ENCODE peak calls at places on chromosomes 5 and 9, in five cellular contexts. Q is neuronal stem cell, Y is IMR-90, G is mesendoderm, L is H1. F is an unnamed sample.

GRCh38 chr9:74016004-74016403 is 481.1 kb upstream of the RORB start:
- DNase-seq in G (no peak), Q (no peak), Y (no peak), L (no peak), F (no peak)

GRCh38 chr9:137385061-137385655 is 37.8 kb downstream of the EXD3 start:
- DNase-seq in Q (no peak), L (no peak), G (no peak), Y (no peak), F (no peak)

GRCh38 chr5:126449751-126450271 is 26.6 kb downstream of the GRAMD2B start:
- DNase-seq in Y (peak), G (no peak), L (no peak), Q (no peak), F (peak)

GRCh38 chr5:156505101-156505500 is 178.1 kb downstream of the SGCD start:
- DNase-seq in G (no peak), Y (no peak), L (no peak), Q (no peak), F (no peak)

GRCh38 chr9:79946718-79947117 is 375.0 kb downstream of the TLE4 start:
- DNase-seq in L (no peak), Y (peak), Q (no peak), G (no peak), F (peak)

GRCh38 chr9:108580021-108580439 is 275.8 kb downstream of the ACTL7B start:
- DNase-seq in G (no peak), L (no peak), Q (no peak), Y (no peak), F (no peak)

GRCh38 chr5:176792584-176793342 is 17.6 kb upstream of the UNC5A start:
- DNase-seq in G (no peak), Y (no peak), L (no peak), Q (no peak), F (no peak)

GRCh38 chr5:51997908-51998307 is 614.7 kb downstream of the ISL1 start:
- DNase-seq in Q (peak), G (no peak), Y (no peak), L (no peak), F (no peak)

GRCh38 chr9:121222524-121223171 is 21.0 kb upstream of the RAB14 start:
- DNase-seq in Y (peak), G (peak), Q (no peak), L (no peak), F (peak)

GRCh38 chr5:34553544-34553943 is 102.6 kb upstream of the RAI14 start:
- DNase-seq in G (no peak), Y (no peak), L (no peak), Q (no peak), F (no peak)

GRCh38 chr9:128943832-128944620 is 3.4 kb downstream of the DOLK start:
- DNase-seq in Y (no peak), Q (no peak), L (no peak), G (no peak), F (no peak)

GRCh38 chr9:128947423-128948310 is at the start of the genes DOLK and NUP188:
- DNase-seq in Y (peak), G (peak), L (peak), Q (peak), F (peak)

GRCh38 chr9:128945798-128946501 is 1.5 kb downstream of the DOLK start:
- DNase-seq in G (no peak), Q (no peak), Y (no peak), L (no peak), F (no peak)

GRCh38 chr9:128946544-128946943 is 859 bp downstream of the DOLK start:
- DNase-seq in G (no peak), Q (no peak), Y (no peak), L (no peak), F (no peak)

DNA sequence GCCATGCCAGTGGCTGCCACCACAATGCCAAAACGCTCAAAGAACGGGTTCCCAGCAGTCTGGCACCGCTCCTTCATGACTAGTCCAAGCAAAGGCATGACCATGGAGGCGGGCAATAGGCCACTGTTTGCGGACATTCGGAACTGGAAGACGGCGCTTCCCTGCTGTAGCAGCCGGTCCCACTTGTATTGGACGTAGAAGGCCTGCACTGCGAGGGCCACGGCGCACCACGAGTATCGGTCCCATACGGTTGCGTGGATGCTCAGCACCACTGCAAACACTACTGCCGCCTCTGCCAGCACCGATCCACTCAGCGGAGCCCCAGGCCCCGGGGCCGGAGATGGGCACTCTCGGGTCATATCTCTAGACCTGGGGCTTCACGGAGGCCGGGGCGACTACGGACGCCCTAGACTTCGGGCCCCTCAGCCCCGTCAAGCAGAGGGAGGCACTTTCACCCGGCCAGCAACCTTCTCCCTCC is 419 bp downstream of the DOLK start:
- DNase-seq in Q (no peak), G (peak), L (no peak), Y (peak), F (no peak)
- H2BK120ac ChIP-seq in Q (peak), G (no peak), L (no peak), Y (peak), F (no peak)

GRCh38 chr9:114928092-114928491 is 2.3 kb downstream of the TNFSF8 start:
- DNase-seq in G (no peak), Y (no peak), Q (no peak), L (no peak), F (no peak)
- H3K4me3 ChIP-seq in G (no peak), Y (no peak), Q (no peak), L (no peak), F (no peak)

GRCh38 chr5:33153373-33153772 is 287.4 kb upstream of the TARS1 start:
- DNase-seq in L (no peak), Q (no peak), Y (no peak), G (no peak), F (no peak)

GRCh38 chr5:33148076-33148501 is 292.7 kb upstream of the TARS1 start:
- DNase-seq in G (no peak), Q (no peak), Y (peak), L (no peak), F (peak)

DNA sequence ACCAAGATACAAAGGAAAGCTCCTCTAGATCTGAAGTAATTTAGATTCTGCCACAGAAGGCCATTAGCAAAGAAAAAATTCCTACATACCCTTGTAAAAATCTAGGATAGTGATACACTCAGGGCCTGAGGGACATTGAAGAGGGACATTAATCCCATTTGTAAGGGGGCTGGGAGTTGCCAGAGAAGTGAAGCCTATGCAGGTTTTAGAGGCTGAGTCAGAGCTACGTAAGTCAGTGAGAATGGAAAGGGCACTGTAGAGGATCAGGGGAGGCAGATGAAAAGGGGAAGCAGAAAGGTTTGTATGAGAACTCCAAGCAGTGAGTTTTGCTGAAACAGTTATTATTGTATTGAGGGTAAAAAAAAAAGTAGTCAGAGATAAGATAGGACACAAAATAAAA is 286.9 kb upstream of the TARS1 start:
- DNase-seq in L (no peak), G (peak), Y (peak), Q (no peak), F (no peak)
- H4K8ac ChIP-seq in L (no peak), G (no peak), Y (no peak), Q (no peak), F (no peak)

GRCh38 chr5:160742446-160742845 is 109.6 kb downstream of the ATP10B start:
- DNase-seq in G (no peak), Q (no peak), Y (no peak), L (no peak), F (no peak)

GRCh38 chr5:160747559-160747958 is 104.5 kb downstream of the ATP10B start:
- DNase-seq in G (no peak), L (no peak), Y (no peak), Q (no peak), F (no peak)

GRCh38 chr5:160743027-160743426 is 109.0 kb downstream of the ATP10B start:
- DNase-seq in L (no peak), Q (no peak), Y (no peak), G (no peak), F (no peak)

GRCh38 chr5:160747963-160748362 is 104.0 kb downstream of the ATP10B start:
- DNase-seq in Y (no peak), L (no peak), Q (peak), G (no peak), F (no peak)

DNA sequence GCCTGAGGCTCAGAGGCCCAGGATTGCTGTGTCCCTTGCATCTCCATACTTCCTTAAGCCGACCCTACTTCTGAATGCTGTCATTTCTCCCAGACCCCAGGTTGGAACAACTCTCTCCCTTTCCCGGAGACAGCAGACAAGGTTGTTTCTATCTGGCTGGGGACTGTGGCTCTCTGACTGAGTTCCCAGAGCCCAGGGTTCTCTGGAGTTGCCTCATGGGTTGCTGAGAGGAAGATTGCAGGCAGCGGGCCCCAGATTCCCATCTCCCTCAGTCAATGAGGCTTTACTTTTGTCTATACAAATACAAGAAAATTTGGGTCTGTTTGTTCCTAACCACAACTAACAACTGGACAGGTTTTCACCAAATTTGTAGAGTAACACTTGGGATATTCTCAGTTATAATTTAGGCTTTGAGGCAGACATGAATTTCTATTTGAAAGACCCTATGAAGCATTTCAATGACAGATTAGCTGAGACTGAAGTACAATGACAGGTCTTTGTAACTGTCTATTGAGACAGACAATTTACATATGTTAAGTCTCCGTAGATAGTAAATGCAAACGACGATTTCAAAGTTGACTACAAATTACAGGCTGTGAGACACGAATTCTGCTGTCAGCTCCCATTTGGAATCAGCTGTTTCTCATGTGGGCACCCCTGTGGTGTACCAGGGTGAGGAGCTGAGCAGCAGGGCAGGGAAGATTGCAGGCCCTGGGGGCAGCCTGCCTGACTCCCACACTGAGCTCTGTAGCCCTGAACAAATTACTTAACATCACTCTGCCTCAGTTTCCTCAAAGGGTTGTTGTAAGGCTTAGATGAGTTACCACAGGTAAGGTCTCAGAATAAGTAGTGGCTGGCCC is 107.5 kb downstream of the ATP10B start:
- DNase-seq in Q (no peak), G (peak), L (no peak), Y (no peak), F (no peak)
- H2BK120ac ChIP-seq in Q (no peak), G (no peak), L (no peak), Y (no peak), F (no peak)

GRCh38 chr9:82637368-82637767 is 425.6 kb downstream of the RASEF start:
- DNase-seq in Q (no peak), L (no peak), Y (no peak), G (no peak), F (no peak)
- H3K4me3 ChIP-seq in Q (no peak), L (no peak), Y (no peak), G (no peak), F (no peak)

GRCh38 chr5:133967715-133968056 is 739 bp downstream of the C5orf15 start:
- DNase-seq in L (no peak), Y (peak), Q (no peak), G (peak), F (peak)

GRCh38 chr5:133967124-133967523 is 1.3 kb downstream of the C5orf15 start:
- DNase-seq in G (no peak), Y (no peak), Q (no peak), L (no peak), F (peak)

GRCh38 chr5:133963493-133964128 is 4.8 kb downstream of the C5orf15 start:
- DNase-seq in G (no peak), Y (no peak), Q (no peak), L (no peak), F (no peak)

GRCh38 chr5:133968057-133968993 is at the start of gene C5orf15:
- DNase-seq in L (peak), Q (peak), G (peak), Y (peak), F (peak)

DNA sequence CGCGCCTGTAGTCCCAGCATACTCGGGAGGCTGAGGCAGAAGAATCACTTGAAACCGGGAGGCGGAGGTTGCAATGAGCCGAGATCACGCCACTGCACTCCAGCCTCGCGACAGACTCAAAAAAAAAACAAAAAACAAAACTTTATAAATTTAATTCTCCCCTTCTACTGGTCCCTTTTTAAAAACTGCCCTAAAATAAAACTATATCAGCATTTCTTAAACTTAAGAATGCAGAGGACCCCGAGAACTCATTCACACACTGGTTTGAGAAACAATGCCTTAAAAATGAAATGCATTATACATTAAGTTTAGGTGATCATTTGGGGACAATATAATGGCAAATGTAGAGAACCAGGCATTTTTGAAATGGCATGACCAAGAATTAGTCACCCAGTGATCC is 2.3 kb downstream of the C5orf15 start:
- DNase-seq in G (no peak), L (no peak), Y (no peak), Q (no peak), F (no peak)
- H4K8ac ChIP-seq in G (no peak), L (no peak), Y (no peak), Q (no peak), F (no peak)

DNA sequence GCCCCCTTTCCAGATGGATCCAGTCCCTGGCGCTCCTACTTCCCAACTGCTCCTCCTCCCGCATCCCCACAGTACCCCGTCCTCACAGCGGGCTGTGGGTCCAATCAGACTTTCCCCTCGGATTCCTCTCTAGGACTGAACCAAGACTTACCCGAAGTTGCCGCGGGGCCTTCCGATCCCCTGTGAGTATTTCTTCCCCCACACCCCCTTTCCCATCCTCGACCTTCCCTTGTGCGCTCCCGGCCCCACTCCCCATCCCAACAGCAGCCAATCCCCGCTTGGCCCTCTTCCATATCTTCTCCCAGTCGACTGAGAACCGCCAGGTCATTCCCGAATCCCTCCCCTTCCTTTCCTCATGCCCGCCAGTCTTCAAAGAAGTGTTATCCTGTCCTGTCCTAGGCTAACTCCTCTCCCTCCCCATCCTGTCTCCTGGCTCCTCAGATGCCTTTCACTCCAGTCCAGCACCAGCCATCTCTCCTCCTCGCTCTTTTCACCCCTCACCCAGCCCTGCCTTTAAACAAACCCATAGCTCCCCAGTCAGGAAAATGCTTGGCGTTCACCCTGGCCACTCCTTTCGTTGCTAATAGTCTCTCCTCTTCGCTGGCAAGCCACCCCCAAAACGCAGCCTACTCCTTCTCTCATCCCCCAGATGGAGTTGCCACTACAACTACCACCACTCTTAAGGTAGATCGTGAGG is 646 bp downstream of the SWI5 start:
- DNase-seq in L (no peak), Q (peak), G (peak), Y (peak), F (peak)
- H2BK120ac ChIP-seq in L (no peak), Q (no peak), G (no peak), Y (no peak), F (no peak)

DNA sequence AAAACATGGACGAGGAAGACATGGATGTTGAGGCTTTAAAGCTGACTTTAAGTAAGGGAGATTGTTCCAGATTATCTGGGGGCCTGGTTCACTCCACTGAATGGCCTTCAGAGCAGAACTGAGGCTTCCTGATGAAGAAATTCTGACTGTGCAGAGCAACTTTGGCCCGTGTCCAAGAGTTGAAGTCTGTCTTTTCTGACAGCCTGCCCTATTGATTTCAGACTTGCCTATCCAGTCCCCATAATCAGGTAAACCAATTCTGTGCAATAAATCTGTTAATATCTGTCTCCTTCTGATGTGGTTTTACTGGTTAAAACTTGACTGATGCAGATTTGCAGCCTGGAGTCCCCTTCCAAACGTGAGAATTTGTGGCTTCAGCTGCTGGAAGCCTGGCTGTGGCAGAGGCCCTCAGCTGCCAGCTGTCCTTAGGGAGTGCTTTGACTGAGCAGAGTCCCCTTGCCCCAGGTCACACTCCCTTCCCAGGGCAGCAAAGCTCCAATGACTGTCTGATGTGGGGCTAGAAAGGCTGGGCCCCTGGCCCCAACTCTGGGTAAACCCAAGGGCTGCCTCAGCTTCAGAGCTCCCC is 283.9 kb upstream of the ANKRD55 start:
- DNase-seq in Y (peak), G (no peak), Q (no peak), L (no peak), F (peak)
- H3K4me3 ChIP-seq in Y (no peak), G (no peak), Q (no peak), L (no peak), F (no peak)

GRCh38 chr9:129962376-129962765 is 80.6 kb downstream of the FNBP1 start:
- DNase-seq in G (peak), Q (no peak), Y (no peak), L (no peak), F (peak)

GRCh38 chr9:129968690-129969485 is 74.1 kb downstream of the FNBP1 start:
- DNase-seq in Q (no peak), G (no peak), L (no peak), Y (peak), F (peak)

GRCh38 chr9:129962889-129963703 is 79.9 kb downstream of the FNBP1 start:
- DNase-seq in Y (peak), L (no peak), Q (no peak), G (peak), F (peak)

GRCh38 chr9:129964901-129965734 is 77.9 kb downstream of the FNBP1 start:
- DNase-seq in Q (peak), L (no peak), Y (peak), G (peak), F (peak)
- H4K8ac ChIP-seq in Q (no peak), L (no peak), Y (peak), G (no peak), F (peak)

DNA sequence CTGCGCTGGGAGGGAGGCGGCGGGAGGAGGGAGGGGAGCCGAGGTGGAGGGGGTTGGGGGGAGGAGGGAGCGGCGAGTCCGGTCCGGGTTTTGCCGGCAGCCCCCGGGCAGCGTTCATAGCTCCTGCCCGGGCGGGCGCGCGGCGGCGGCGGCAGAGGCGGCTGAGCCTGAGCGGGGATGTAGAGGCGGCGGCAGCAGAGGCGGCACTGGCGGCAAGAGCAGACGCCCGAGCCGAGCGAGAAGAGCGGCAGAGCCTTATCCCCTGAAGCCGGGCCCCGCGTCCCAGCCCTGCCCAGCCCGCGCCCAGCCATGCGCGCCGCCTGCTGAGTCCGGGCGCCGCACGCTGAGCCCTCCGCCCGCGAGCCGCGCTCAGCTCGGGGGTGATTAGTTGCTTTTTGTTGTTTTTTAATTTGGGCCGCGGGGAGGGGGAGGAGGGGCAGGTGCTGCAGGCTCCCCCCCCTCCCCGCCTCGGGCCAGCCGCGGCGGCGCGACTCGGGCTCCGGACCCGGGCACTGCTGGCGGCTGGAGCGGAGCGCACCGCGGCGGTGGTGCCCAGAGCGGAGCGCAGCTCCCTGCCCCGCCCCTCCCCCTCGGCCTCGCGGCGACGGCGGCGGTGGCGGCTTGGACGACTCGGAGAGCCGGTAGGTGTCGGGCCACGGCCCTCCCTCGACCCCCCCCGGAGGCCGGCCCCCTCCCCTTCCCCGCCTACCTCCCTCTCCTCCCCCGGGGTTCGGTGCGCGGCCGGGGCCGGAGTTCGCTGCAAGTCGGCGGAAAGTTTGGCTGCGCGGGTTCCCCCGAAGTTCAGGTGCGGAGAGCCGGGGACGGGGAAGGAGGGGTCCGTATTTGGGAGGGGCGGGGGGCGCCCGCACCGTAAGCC is at the start of gene CXXC5:
- DNase-seq in G (peak), Y (peak), L (no peak), Q (peak), F (peak)
- H2BK120ac ChIP-seq in G (peak), Y (no peak), L (no peak), Q (no peak), F (peak)

F was measured in mesenchymal stem cell.